ENCODE peak calls at places on chromosome 22, in four cellular contexts. Z is NB4, N is tibial nerve, P is dorsolateral prefrontal cortex. B is an unnamed sample.

GRCh38 chr22:22248878-22249277 is 4.3 kb downstream of the VPREB1 start:
- DNase-seq in Z (peak), N (no peak), P (no peak), B (no peak)

GRCh38 chr22:42316988-42317387 is 46.5 kb upstream of the TCF20 start:
- DNase-seq in Z (peak), N (peak), P (peak), B (no peak)

GRCh38 chr22:20945578-20945934 is 21.5 kb upstream of the AIFM3 start:
- DNase-seq in Z (no peak), N (no peak), P (no peak), B (no peak)

GRCh38 chr22:47013861-47014635 is 251.6 kb downstream of the TBC1D22A start:
- DNase-seq in Z (no peak), N (no peak), P (no peak), B (no peak)

GRCh38 chr22:32477608-32478007 is 3.0 kb downstream of the FBXO7 start:
- DNase-seq in Z (no peak), N (no peak), P (no peak), B (no peak)

GRCh38 chr22:35454416-35455054 is 54.6 kb downstream of the MCM5 start:
- DNase-seq in Z (peak), N (no peak), P (no peak), B (no peak)

GRCh38 chr22:35739076-35739475 is 21.4 kb downstream of the APOL5 start:
- DNase-seq in Z (no peak), N (no peak), P (no peak), B (no peak)

GRCh38 chr22:27666272-27666997 is 135.1 kb downstream of the MN1 start:
- DNase-seq in Z (no peak), N (no peak), P (no peak), B (no peak)

GRCh38 chr22:30381250-30381649 is 6.0 kb downstream of the RNF215 start:
- DNase-seq in Z (no peak), N (no peak), P (no peak), B (no peak)

DNA sequence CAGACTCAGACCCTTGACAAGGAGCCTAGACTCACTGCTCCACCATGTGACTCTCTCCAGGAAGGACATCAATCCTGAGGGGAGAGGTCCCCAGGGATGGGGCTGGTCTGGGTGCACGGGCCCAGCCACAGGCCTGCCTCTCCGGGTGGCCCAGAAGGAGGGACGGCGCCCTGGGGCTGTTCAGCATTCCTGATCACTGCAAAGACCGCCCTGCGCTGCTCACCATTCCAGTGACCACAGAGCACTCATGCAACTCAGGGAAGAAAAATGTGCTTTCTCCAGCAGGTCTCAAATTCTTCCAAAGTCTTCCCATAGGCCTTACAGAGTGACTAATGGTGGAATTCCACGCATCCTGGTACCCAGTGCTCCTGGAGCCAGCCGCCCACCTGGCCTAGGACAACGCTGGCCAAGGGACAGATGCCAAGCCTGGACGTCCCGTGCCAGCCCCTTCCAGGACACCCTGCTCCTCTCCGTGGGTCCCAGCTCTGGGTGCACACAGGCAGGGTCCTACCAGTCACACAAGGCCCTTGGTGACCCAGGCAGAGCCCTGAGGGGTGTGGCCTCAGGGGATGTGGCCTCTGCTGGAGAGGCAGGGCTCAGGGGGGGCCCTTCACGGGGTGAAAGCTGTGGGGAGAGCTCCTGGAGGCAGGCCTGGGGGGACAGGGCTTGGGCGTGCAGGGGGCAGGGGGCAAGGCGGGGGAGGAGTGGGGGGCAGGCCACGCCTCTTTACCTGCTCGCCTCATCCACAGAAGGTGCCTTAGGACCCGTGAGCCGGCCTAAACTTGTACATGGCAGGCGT is 178.8 kb downstream of the IGLL1 start:
- DNase-seq in Z (no peak), N (no peak), P (no peak), B (no peak)
- H3K4me3 ChIP-seq in Z (no peak), N (no peak), P (peak), B (no peak)

GRCh38 chr22:41091139-41092022 is 1.0 kb upstream of the EP300 start:
- DNase-seq in Z (peak), N (peak), P (peak), B (peak)
- H3K4me3 ChIP-seq in Z (peak), N (peak), P (peak), B (peak)

DNA sequence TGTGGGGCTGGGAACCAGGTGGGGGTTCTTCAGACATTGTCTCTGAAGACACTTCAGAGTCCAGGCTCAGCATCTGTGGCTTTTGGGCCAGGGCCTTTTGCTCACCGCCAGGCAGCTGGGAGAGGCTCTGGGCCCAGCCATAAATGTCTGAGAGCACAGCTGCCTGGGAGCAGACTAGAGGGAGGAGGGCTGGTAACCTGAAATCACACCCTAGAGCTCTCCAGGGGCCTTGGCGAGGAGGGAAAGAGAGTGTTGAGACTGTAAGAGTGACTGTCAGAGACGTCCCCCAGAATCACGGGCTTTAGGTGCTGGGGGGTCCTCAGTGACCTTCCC is 4.1 kb downstream of the TRABD start:
- DNase-seq in Z (no peak), N (no peak), P (no peak), B (no peak)
- H3K4me3 ChIP-seq in Z (peak), N (peak), P (peak), B (peak)

GRCh38 chr22:19396934-19397728 is 34.4 kb downstream of the HIRA start:
- DNase-seq in Z (no peak), N (no peak), P (no peak), B (no peak)

GRCh38 chr22:19398206-19398605 is 33.3 kb downstream of the HIRA start:
- DNase-seq in Z (no peak), N (no peak), P (no peak), B (no peak)

GRCh38 chr22:19396561-19396933 is 35.0 kb downstream of the HIRA start:
- DNase-seq in Z (no peak), N (no peak), P (no peak), B (no peak)

GRCh38 chr22:19397729-19398094 is 33.8 kb downstream of the HIRA start:
- DNase-seq in Z (no peak), N (no peak), P (no peak), B (no peak)

GRCh38 chr22:19398680-19399079 is 32.9 kb downstream of the HIRA start:
- DNase-seq in Z (no peak), N (no peak), P (no peak), B (no peak)
- H3K4me3 ChIP-seq in Z (no peak), N (no peak), P (no peak), B (no peak)

B was measured in esophagus muscularis mucosa.